ENCODE peak calls at places on chromosomes 2 and 18, in ten cellular contexts. X is neural progenitor cell, T is tibial nerve, Y is GM23338, P is cardiac muscle cell, F is brain microvascular endothelial cell, C is WTC11, J is spleen, K is BE2C, I is astrocyte. U is an unnamed sample.
A peak's percentile ranks its signal among the peaks of the same experiment; 100 is the strongest.

GRCh38 chr2:127225186-127225960 is 5.3 kb upstream of the CYP27C1 start:
- DNase-seq in X (no peak), T (no peak), Y (no peak), P (peak; percentile 47), F (peak; percentile 73), C (no peak), J (no peak), K (no peak), I (peak; percentile 87), U (no peak)

GRCh38 chr2:228018311-228018710 is 146.9 kb downstream of the DAW1 start:
- DNase-seq in X (no peak), T (no peak), Y (no peak), P (no peak), F (no peak), C (no peak), J (no peak), K (no peak), I (no peak), U (no peak)

GRCh38 chr18:57390044-57390443 is 37.7 kb downstream of the ST8SIA3 start:
- DNase-seq in X (no peak), T (no peak), Y (no peak), P (no peak), F (no peak), C (no peak), J (no peak), K (no peak), I (no peak), U (no peak)

GRCh38 chr2:209495855-209496585 is 72.2 kb downstream of the MAP2 start:
- DNase-seq in X (no peak), T (no peak), Y (no peak), P (peak; percentile 98), F (peak; percentile 98), C (no peak), J (no peak), K (peak; percentile 62), I (peak; percentile 99), U (no peak)

GRCh38 chr2:23620841-23621341 is 235.9 kb downstream of the KLHL29 start:
- DNase-seq in X (no peak), T (no peak), Y (no peak), P (peak; percentile 77), F (peak; percentile 51), C (no peak), J (peak; percentile 68), K (peak; percentile 96), I (peak; percentile 14), U (peak; percentile 50)

GRCh38 chr2:122670932-122671331 is 915.5 kb downstream of the TSN start:
- DNase-seq in X (no peak), T (no peak), Y (no peak), P (no peak), F (no peak), C (no peak), J (no peak), K (no peak), I (no peak), U (no peak)

GRCh38 chr2:6073260-6074141 is 381.3 kb downstream of the SOX11 start:
- DNase-seq in X (peak; percentile 73), T (no peak), Y (no peak), P (peak; percentile 0), F (peak; percentile 77), C (no peak), J (no peak), K (no peak), I (peak; percentile 87), U (no peak)

GRCh38 chr2:193518061-193518817 is 1323.5 kb upstream of the TMEFF2 start:
- DNase-seq in X (no peak), T (no peak), Y (peak; percentile 12), P (peak; percentile 9), F (peak; percentile 12), C (no peak), J (no peak), K (no peak), I (peak; percentile 92), U (no peak)

GRCh38 chr2:136386046-136386445 is 268.1 kb upstream of the CXCR4 start:
- DNase-seq in X (no peak), T (no peak), Y (no peak), P (no peak), F (no peak), C (no peak), J (no peak), K (no peak), I (peak; percentile 6), U (no peak)

GRCh38 chr2:136383161-136383560 is 265.2 kb upstream of the CXCR4 start:
- DNase-seq in X (no peak), T (no peak), Y (no peak), P (no peak), F (no peak), C (no peak), J (no peak), K (no peak), I (no peak), U (no peak)

GRCh38 chr2:136381722-136382633 is 264.0 kb upstream of the CXCR4 start:
- DNase-seq in X (no peak), T (no peak), Y (no peak), P (no peak), F (no peak), C (no peak), J (peak; percentile 84), K (no peak), I (no peak), U (no peak)

GRCh38 chr2:136381245-136381644 is 263.3 kb upstream of the CXCR4 start:
- DNase-seq in X (no peak), T (no peak), Y (no peak), P (no peak), F (no peak), C (no peak), J (no peak), K (no peak), I (no peak), U (no peak)

DNA sequence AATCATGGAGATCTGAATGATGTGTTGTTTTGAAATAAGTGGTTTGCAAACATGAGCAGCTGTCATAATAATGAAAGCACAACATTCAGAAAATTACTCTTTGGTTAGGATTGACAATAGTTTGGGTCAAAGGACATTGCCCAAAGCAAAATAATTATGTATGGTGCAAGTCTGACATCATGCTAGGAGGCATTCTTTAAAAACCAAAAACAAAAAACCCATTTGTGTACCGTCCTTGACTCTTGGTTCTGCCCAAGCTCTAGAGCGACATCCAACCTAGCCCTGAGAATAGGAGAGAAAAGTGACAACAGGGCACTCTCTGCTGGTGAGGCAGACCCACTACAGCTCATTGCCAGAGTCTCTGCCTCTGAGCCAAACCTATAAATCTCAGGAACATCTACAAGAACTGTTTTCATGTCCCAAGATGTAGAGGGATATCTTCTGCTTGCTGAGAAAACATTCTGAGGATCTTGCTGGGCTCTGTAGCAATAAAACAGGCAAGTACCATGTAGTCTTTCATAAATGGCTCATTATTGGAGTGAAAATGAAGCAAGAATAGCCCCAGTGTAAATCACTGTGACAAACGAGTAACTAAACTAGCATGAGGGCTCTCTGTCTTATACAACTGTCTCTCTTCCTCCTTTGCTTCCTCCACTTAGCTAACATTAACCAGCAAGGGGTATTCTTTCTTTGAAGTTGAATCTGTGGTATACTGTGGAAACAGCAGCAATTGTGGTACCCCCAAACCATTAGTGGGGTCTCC is 266.8 kb upstream of the CXCR4 start:
- DNase-seq in X (peak; percentile 71), T (no peak), Y (peak; percentile 70), P (peak; percentile 47), F (peak; percentile 26), C (peak; percentile 39), J (no peak), K (peak; percentile 26), I (peak; percentile 6), U (peak; percentile 27)
- TF ChIP-seq CTCF in X (peak; percentile 81), T (peak; percentile 49), Y (peak; percentile 85), P (peak; percentile 49), F (peak; percentile 78), C (peak; percentile 53), J (peak; percentile 79), K (peak; percentile 68), I (peak; percentile 59), U (peak; percentile 63)

GRCh38 chr2:160647967-160648685 is 154.5 kb upstream of the RBMS1 start:
- DNase-seq in X (no peak), T (no peak), Y (no peak), P (no peak), F (no peak), C (peak; percentile 13), J (no peak), K (no peak), I (no peak), U (no peak)
- TF ChIP-seq CTCF in X (no peak), T (no peak), Y (no peak), P (no peak), F (no peak), C (no peak), J (no peak), K (no peak), I (no peak), U (no peak)

GRCh38 chr2:152649997-152650396 is 67.3 kb downstream of the PRPF40A start:
- DNase-seq in X (no peak), T (no peak), Y (no peak), P (no peak), F (no peak), C (no peak), J (no peak), K (no peak), I (no peak), U (no peak)

GRCh38 chr2:152646264-152646663 is 71.0 kb downstream of the PRPF40A start:
- DNase-seq in X (no peak), T (no peak), Y (peak; percentile 22), P (no peak), F (no peak), C (no peak), J (no peak), K (no peak), I (no peak), U (no peak)

GRCh38 chr2:152647417-152648010 is 69.7 kb downstream of the PRPF40A start:
- DNase-seq in X (peak; percentile 45), T (peak; percentile 29), Y (peak; percentile 24), P (peak; percentile 39), F (no peak), C (no peak), J (no peak), K (no peak), I (peak; percentile 48), U (no peak)

GRCh38 chr2:152646775-152647174 is 70.5 kb downstream of the PRPF40A start:
- DNase-seq in X (no peak), T (no peak), Y (peak; percentile 40), P (peak; percentile 71), F (peak; percentile 85), C (no peak), J (no peak), K (no peak), I (peak; percentile 95), U (no peak)

DNA sequence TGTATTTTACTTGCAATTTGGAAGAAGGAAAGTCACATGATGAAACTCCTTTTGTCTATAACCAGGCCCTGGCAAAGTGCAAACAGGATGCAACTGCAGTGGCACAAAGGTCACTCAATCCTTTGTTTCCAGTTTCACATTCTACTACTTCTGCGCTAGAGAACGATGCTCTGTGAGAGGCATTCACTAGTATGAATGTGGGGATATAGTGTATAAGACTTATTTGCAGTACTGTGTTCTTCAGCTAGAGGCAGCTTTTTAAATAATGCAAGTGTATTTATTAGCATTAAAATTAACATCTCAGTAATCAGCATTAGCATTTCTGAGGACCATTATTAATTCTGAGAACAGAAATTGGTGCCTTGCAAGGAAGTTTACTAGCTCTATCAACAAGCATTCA is 68.9 kb downstream of the PRPF40A start:
- DNase-seq in X (peak; percentile 15), T (no peak), Y (peak; percentile 44), P (peak; percentile 29), F (no peak), C (no peak), J (no peak), K (no peak), I (no peak), U (no peak)
- TF ChIP-seq CTCF in X (peak; percentile 25), T (peak; percentile 11), Y (peak; percentile 40), P (peak; percentile 19), F (peak; percentile 23), C (no peak), J (no peak), K (peak; percentile 4), I (peak; percentile 31), U (no peak)

GRCh38 chr2:3424171-3424795 is 44.8 kb downstream of the TRAPPC12 start:
- DNase-seq in X (no peak), T (no peak), Y (no peak), P (no peak), F (no peak), C (no peak), J (no peak), K (no peak), I (no peak), U (no peak)
- TF ChIP-seq CTCF in X (peak; percentile 13), T (no peak), Y (no peak), P (no peak), F (no peak), C (no peak), J (peak; percentile 6), K (no peak), I (no peak), U (peak; percentile 64)

U was measured in glutamatergic neuron.